ENCODE peak calls at places on chromosomes 7 and 10, in nine cellular contexts. E is spleen; K is naive thymus-derived CD4-positive, alpha-beta T cell; D is prostate gland; M is uterus; A is IMR-90; V is HCT116; G is iPS DF 6.9; O is astrocyte of the spinal cord. F is an unnamed sample.

GRCh38 chr7:77351539-77352004 is 64.6 kb downstream of the GSAP start:
- DNase-seq in E (peak), K (peak), D (no peak), M (no peak), A (no peak), V (no peak), G (no peak), O (no peak), F (no peak)

GRCh38 chr10:3807928-3808496 is 23.0 kb upstream of the KLF6 start:
- DNase-seq in E (no peak), K (no peak), D (no peak), M (no peak), A (no peak), V (no peak), G (no peak), O (no peak), F (no peak)

GRCh38 chr7:44488955-44489354 is 1.5 kb downstream of the NUDCD3 start:
- DNase-seq in E (no peak), K (no peak), D (no peak), M (no peak), A (no peak), V (no peak), G (no peak), O (no peak), F (no peak)

GRCh38 chr7:97499204-97499603 is 232.7 kb upstream of the TAC1 start:
- DNase-seq in E (no peak), K (no peak), D (no peak), M (no peak), A (no peak), V (peak), G (peak), O (no peak), F (no peak)

GRCh38 chr10:12941966-12942365 is 59.5 kb downstream of the CCDC3 start:
- DNase-seq in E (no peak), K (no peak), D (no peak), M (no peak), A (no peak), V (no peak), G (no peak), O (no peak), F (no peak)

GRCh38 chr10:72069751-72070501 is 18.4 kb downstream of the SPOCK2 start:
- DNase-seq in E (peak), K (no peak), D (no peak), M (no peak), A (no peak), V (no peak), G (no peak), O (no peak), F (no peak)

GRCh38 chr10:71396084-71396713 is 521 bp upstream of the CDH23 start:
- DNase-seq in E (peak), K (no peak), D (peak), M (peak), A (no peak), V (no peak), G (no peak), O (peak), F (peak)

GRCh38 chr7:114051871-114052324 is 133.1 kb upstream of the PPP1R3A start:
- DNase-seq in E (no peak), K (no peak), D (no peak), M (no peak), A (no peak), V (no peak), G (no peak), O (no peak), F (no peak)

GRCh38 chr7:88689821-88690220 is 69.7 kb upstream of the ZNF804B start:
- DNase-seq in E (no peak), K (no peak), D (no peak), M (no peak), A (no peak), V (no peak), G (no peak), O (no peak), F (no peak)

GRCh38 chr10:86100581-86101061 is 266.0 kb downstream of the GRID1 start:
- DNase-seq in E (peak), K (no peak), D (no peak), M (no peak), A (peak), V (peak), G (no peak), O (no peak), F (no peak)

GRCh38 chr7:157541295-157541608 is 204.4 kb downstream of the DNAJB6 start:
- DNase-seq in E (peak), K (no peak), D (no peak), M (no peak), A (no peak), V (no peak), G (no peak), O (no peak), F (peak)

GRCh38 chr10:28266449-28267224 is 36.2 kb downstream of the MPP7 start:
- DNase-seq in E (no peak), K (no peak), D (no peak), M (no peak), A (no peak), V (no peak), G (no peak), O (no peak), F (no peak)

GRCh38 chr7:147412782-147413186 is 1177.8 kb upstream of the C7orf33 start:
- DNase-seq in E (no peak), K (no peak), D (no peak), M (no peak), A (peak), V (no peak), G (no peak), O (peak), F (no peak)

GRCh38 chr10:100826983-100827818 is 81.8 kb downstream of the PAX2 start:
- DNase-seq in E (peak), K (no peak), D (no peak), M (no peak), A (no peak), V (peak), G (no peak), O (no peak), F (peak)
- H3K4me3 ChIP-seq in E (peak), K (peak), D (peak), M (no peak), A (no peak), V (peak), G (peak), O (no peak), F (peak)

GRCh38 chr7:123242467-123243097 is 42.8 kb upstream of the SLC13A1 start:
- DNase-seq in E (no peak), K (no peak), D (peak), M (no peak), A (no peak), V (no peak), G (no peak), O (no peak), F (no peak)
- H3K4me3 ChIP-seq in E (no peak), K (no peak), D (no peak), M (no peak), A (no peak), V (no peak), G (no peak), O (no peak), F (no peak)

GRCh38 chr7:101940830-101941229 is 123.4 kb downstream of the CUX1 start:
- DNase-seq in E (no peak), K (no peak), D (peak), M (no peak), A (no peak), V (no peak), G (no peak), O (no peak), F (peak)
- H3K4me3 ChIP-seq in E (no peak), K (no peak), D (no peak), M (no peak), A (no peak), V (no peak), G (no peak), O (no peak), F (no peak)

GRCh38 chr7:74297516-74298233 is 8.5 kb downstream of the CLIP2 start:
- DNase-seq in E (no peak), K (no peak), D (no peak), M (no peak), A (no peak), V (no peak), G (no peak), O (no peak), F (no peak)

GRCh38 chr7:74293577-74293908 is 4.3 kb downstream of the CLIP2 start:
- DNase-seq in E (no peak), K (no peak), D (no peak), M (no peak), A (no peak), V (no peak), G (no peak), O (no peak), F (no peak)

GRCh38 chr7:74291535-74291934 is 2.3 kb downstream of the CLIP2 start:
- DNase-seq in E (no peak), K (no peak), D (no peak), M (no peak), A (no peak), V (no peak), G (no peak), O (no peak), F (no peak)

GRCh38 chr7:74292757-74293576 is 3.8 kb downstream of the CLIP2 start:
- DNase-seq in E (no peak), K (no peak), D (no peak), M (no peak), A (no peak), V (peak), G (no peak), O (no peak), F (no peak)

GRCh38 chr7:74294191-74294998 is 5.2 kb downstream of the CLIP2 start:
- DNase-seq in E (no peak), K (no peak), D (no peak), M (no peak), A (no peak), V (no peak), G (no peak), O (no peak), F (no peak)
- H3K4me3 ChIP-seq in E (no peak), K (no peak), D (no peak), M (no peak), A (no peak), V (no peak), G (no peak), O (no peak), F (no peak)

DNA sequence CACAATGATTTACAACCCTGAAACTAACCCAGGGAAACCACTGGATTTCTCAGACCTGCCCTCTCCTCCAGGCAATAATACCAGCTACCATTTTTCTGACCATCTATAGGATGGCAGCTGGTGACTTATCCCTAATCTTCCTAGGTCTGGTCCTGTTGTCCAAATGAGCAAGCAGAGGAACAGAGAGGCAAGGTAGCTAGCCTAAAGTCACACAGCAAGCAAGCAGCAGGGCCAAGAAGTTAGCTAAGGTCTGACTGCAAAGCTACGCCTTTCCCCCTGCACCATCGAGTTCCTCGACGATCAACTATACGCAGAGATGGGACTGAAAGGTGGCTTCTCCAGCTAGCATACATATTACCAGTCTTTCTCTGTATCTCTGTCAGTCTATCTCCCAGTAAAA is 25.3 kb downstream of the ATXN7L1 start:
- DNase-seq in E (no peak), K (no peak), D (no peak), M (no peak), A (no peak), V (no peak), G (no peak), O (no peak), F (no peak)
- H3K4me3 ChIP-seq in E (no peak), K (peak), D (no peak), M (no peak), A (no peak), V (no peak), G (no peak), O (no peak), F (no peak)

DNA sequence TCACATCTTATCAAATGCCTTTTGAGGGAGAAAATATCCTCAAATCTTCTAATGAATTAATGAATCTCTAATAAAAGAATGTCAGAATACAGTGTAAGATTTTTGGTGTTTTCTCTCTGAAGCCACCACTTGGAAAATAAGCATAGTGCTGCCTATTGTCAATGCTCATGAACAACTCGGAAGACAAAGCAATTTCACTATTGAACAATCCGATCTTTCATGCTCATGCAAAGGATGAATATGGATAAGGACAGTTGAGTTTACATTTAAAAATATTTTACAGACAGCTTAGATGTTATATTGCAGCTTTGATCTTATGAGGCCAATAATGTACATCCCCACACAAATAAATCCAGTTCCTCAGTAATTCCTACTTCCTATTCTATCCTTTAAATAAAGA is 40.6 kb downstream of the MAGI2 start:
- DNase-seq in E (no peak), K (no peak), D (no peak), M (no peak), A (no peak), V (no peak), G (no peak), O (no peak), F (no peak)
- H3K4me3 ChIP-seq in E (no peak), K (no peak), D (no peak), M (no peak), A (no peak), V (no peak), G (no peak), O (no peak), F (no peak)

F was measured in sigmoid colon.